ENCODE peak calls at places on chromosome 14, in five cellular contexts. H, V, W, G and Y are unnamed samples.
A peak's percentile ranks its signal among the peaks of the same experiment; 100 is the strongest.

GRCh38 chr14:22656945-22657711 is 13.0 kb upstream of the OR6J1 start:
- DNase-seq in H (no peak), V (no peak), W (no peak), G (no peak), Y (no peak)

GRCh38 chr14:90795744-90796143 is 20.5 kb downstream of the TTC7B start:
- DNase-seq in H (no peak), V (no peak), W (no peak), G (no peak), Y (no peak)

GRCh38 chr14:23751591-23751990 is 115.4 kb downstream of the DHRS2 start:
- DNase-seq in H (no peak), V (no peak), W (no peak), G (no peak), Y (no peak)

GRCh38 chr14:102813691-102814090 is 36.4 kb downstream of the TRAF3 start:
- DNase-seq in H (no peak), V (no peak), W (no peak), G (no peak), Y (no peak)

GRCh38 chr14:59360923-59361794 is 104.0 kb downstream of the GPR135 start:
- DNase-seq in H (no peak), V (peak; percentile 94), W (peak; percentile 78), G (peak; percentile 63), Y (peak; percentile 81)

GRCh38 chr14:23660290-23661226 is 24.4 kb downstream of the DHRS2 start:
- DNase-seq in H (no peak), V (no peak), W (no peak), G (no peak), Y (no peak)

GRCh38 chr14:101194356-101195308 is 291.1 kb upstream of the RTL1 start:
- DNase-seq in H (no peak), V (peak; percentile 27), W (no peak), G (no peak), Y (peak; percentile 47)

GRCh38 chr14:95875831-95876768 is 532 bp upstream of the TUNAR start:
- DNase-seq in H (no peak), V (peak; percentile 58), W (no peak), G (no peak), Y (no peak)

GRCh38 chr14:96055065-96055752 is 16.0 kb downstream of the C14orf132 start:
- DNase-seq in H (no peak), V (no peak), W (no peak), G (no peak), Y (no peak)

GRCh38 chr14:59690426-59690825 is 113.8 kb upstream of the CCDC175 start:
- DNase-seq in H (no peak), V (no peak), W (no peak), G (no peak), Y (no peak)

GRCh38 chr14:30389134-30389900 is 169.6 kb upstream of the G2E3 start:
- DNase-seq in H (no peak), V (no peak), W (peak; percentile 83), G (peak; percentile 25), Y (no peak)

GRCh38 chr14:103735022-103735421 is 19.4 kb downstream of the ZFYVE21 start:
- DNase-seq in H (no peak), V (no peak), W (peak; percentile 59), G (no peak), Y (no peak)

GRCh38 chr14:32940066-32940651 is 1.5 kb downstream of the NPAS3 start:
- DNase-seq in H (no peak), V (peak; percentile 7), W (no peak), G (no peak), Y (no peak)

GRCh38 chr14:86333506-86333905 is 803.6 kb downstream of the FLRT2 start:
- DNase-seq in H (no peak), V (no peak), W (no peak), G (no peak), Y (no peak)

GRCh38 chr14:68231832-68232642 is 412.5 kb downstream of the RAD51B start:
- DNase-seq in H (no peak), V (no peak), W (no peak), G (no peak), Y (no peak)

GRCh38 chr14:77988096-77988870 is 181.9 kb upstream of the NRXN3 start:
- DNase-seq in H (no peak), V (no peak), W (no peak), G (no peak), Y (peak; percentile 66)

GRCh38 chr14:31229638-31230229 is 22.1 kb upstream of the HECTD1 start:
- DNase-seq in H (no peak), V (no peak), W (no peak), G (peak; percentile 90), Y (peak; percentile 93)

GRCh38 chr14:68181395-68182326 is 362.1 kb downstream of the RAD51B start:
- DNase-seq in H (no peak), V (no peak), W (no peak), G (no peak), Y (no peak)

GRCh38 chr14:78614651-78615050 is 444.5 kb downstream of the NRXN3 start:
- DNase-seq in H (no peak), V (no peak), W (no peak), G (no peak), Y (no peak)